ENCODE peak calls at places on chromosomes 4 and X, in nine cellular contexts. One of them, this sample, is unnamed.
A peak's percentile ranks its signal among the peaks of the same experiment; 100 is the strongest.

GRCh38 chrX:68511255-68511654 is 12.4 kb downstream of the YIPF6 start:
- DNase-seq in astrocyte: no peak
- DNase-seq in substantia nigra: peak; percentile 1
- DNase-seq in stimulated activated CD4-positive, alpha-beta T cell treated with anti-CD3 and anti-CD28 coated beads, Interleukin-15, amount 100 ng/mL, for 1 hour: no peak
- DNase-seq in nephron progenitor cell: peak; percentile 32
- DNase-seq in GM12865: peak; percentile 44
- DNase-seq in skeletal muscle cell: no peak
- DNase-seq in DMS 273 treated with DMSO at 0.1 percent for 48 hours: no peak
- DNase-seq in H4: peak; percentile 17
- DNase-seq in this sample: no peak

GRCh38 chr4:36004231-36004851 is 240.0 kb downstream of the ARAP2 start:
- DNase-seq in astrocyte: peak; percentile 6
- DNase-seq in substantia nigra: no peak
- DNase-seq in stimulated activated CD4-positive, alpha-beta T cell treated with anti-CD3 and anti-CD28 coated beads, Interleukin-15, amount 100 ng/mL, for 1 hour: no peak
- DNase-seq in nephron progenitor cell: no peak
- DNase-seq in GM12865: no peak
- DNase-seq in skeletal muscle cell: no peak
- DNase-seq in DMS 273 treated with DMSO at 0.1 percent for 48 hours: no peak
- DNase-seq in H4: no peak
- DNase-seq in this sample: no peak

GRCh38 chrX:31353095-31353494 is 281.3 kb upstream of the FTHL17 start:
- DNase-seq in astrocyte: peak; percentile 68
- DNase-seq in substantia nigra: no peak
- DNase-seq in stimulated activated CD4-positive, alpha-beta T cell treated with anti-CD3 and anti-CD28 coated beads, Interleukin-15, amount 100 ng/mL, for 1 hour: no peak
- DNase-seq in nephron progenitor cell: no peak
- DNase-seq in GM12865: peak; percentile 0
- DNase-seq in skeletal muscle cell: no peak
- DNase-seq in DMS 273 treated with DMSO at 0.1 percent for 48 hours: no peak
- DNase-seq in H4: peak; percentile 61
- DNase-seq in this sample: no peak

GRCh38 chr4:111628437-111628836 is 516.8 kb upstream of the FAM241A start:
- DNase-seq in astrocyte: peak; percentile 10
- DNase-seq in substantia nigra: no peak
- DNase-seq in stimulated activated CD4-positive, alpha-beta T cell treated with anti-CD3 and anti-CD28 coated beads, Interleukin-15, amount 100 ng/mL, for 1 hour: no peak
- DNase-seq in nephron progenitor cell: no peak
- DNase-seq in GM12865: no peak
- DNase-seq in skeletal muscle cell: no peak
- DNase-seq in DMS 273 treated with DMSO at 0.1 percent for 48 hours: no peak
- DNase-seq in H4: peak; percentile 18
- DNase-seq in this sample: no peak

GRCh38 chr4:70754990-70755688 is 33.4 kb downstream of the RUFY3 start:
- DNase-seq in astrocyte: no peak
- DNase-seq in substantia nigra: no peak
- DNase-seq in stimulated activated CD4-positive, alpha-beta T cell treated with anti-CD3 and anti-CD28 coated beads, Interleukin-15, amount 100 ng/mL, for 1 hour: no peak
- DNase-seq in nephron progenitor cell: no peak
- DNase-seq in GM12865: peak; percentile 29
- DNase-seq in skeletal muscle cell: no peak
- DNase-seq in DMS 273 treated with DMSO at 0.1 percent for 48 hours: no peak
- DNase-seq in H4: no peak
- DNase-seq in this sample: no peak

GRCh38 chrX:17375631-17376380 is 806 bp downstream of the NHS start:
- DNase-seq in astrocyte: no peak
- DNase-seq in substantia nigra: no peak
- DNase-seq in stimulated activated CD4-positive, alpha-beta T cell treated with anti-CD3 and anti-CD28 coated beads, Interleukin-15, amount 100 ng/mL, for 1 hour: no peak
- DNase-seq in nephron progenitor cell: peak; percentile 65
- DNase-seq in GM12865: no peak
- DNase-seq in skeletal muscle cell: no peak
- DNase-seq in DMS 273 treated with DMSO at 0.1 percent for 48 hours: no peak
- DNase-seq in H4: no peak
- DNase-seq in this sample: no peak

GRCh38 chrX:45154033-45154360 is 46.7 kb downstream of the DIPK2B start:
- DNase-seq in astrocyte: no peak
- DNase-seq in substantia nigra: no peak
- DNase-seq in stimulated activated CD4-positive, alpha-beta T cell treated with anti-CD3 and anti-CD28 coated beads, Interleukin-15, amount 100 ng/mL, for 1 hour: no peak
- DNase-seq in nephron progenitor cell: no peak
- DNase-seq in GM12865: no peak
- DNase-seq in skeletal muscle cell: no peak
- DNase-seq in DMS 273 treated with DMSO at 0.1 percent for 48 hours: no peak
- DNase-seq in H4: no peak
- DNase-seq in this sample: no peak

GRCh38 chr4:101321481-101322042 is 25.8 kb downstream of the PPP3CA start:
- DNase-seq in astrocyte: no peak
- DNase-seq in substantia nigra: no peak
- DNase-seq in stimulated activated CD4-positive, alpha-beta T cell treated with anti-CD3 and anti-CD28 coated beads, Interleukin-15, amount 100 ng/mL, for 1 hour: no peak
- DNase-seq in nephron progenitor cell: no peak
- DNase-seq in GM12865: no peak
- DNase-seq in skeletal muscle cell: no peak
- DNase-seq in DMS 273 treated with DMSO at 0.1 percent for 48 hours: no peak
- DNase-seq in H4: no peak
- DNase-seq in this sample: no peak

GRCh38 chrX:153727108-153727931 is 2.7 kb downstream of the ABCD1 start:
- DNase-seq in astrocyte: no peak
- DNase-seq in substantia nigra: peak; percentile 69
- DNase-seq in stimulated activated CD4-positive, alpha-beta T cell treated with anti-CD3 and anti-CD28 coated beads, Interleukin-15, amount 100 ng/mL, for 1 hour: no peak
- DNase-seq in nephron progenitor cell: no peak
- DNase-seq in GM12865: peak; percentile 18
- DNase-seq in skeletal muscle cell: no peak
- DNase-seq in DMS 273 treated with DMSO at 0.1 percent for 48 hours: no peak
- DNase-seq in H4: peak; percentile 16
- DNase-seq in this sample: peak; percentile 81

GRCh38 chr4:113961322-113961698 is 18.1 kb downstream of the ARSJ start:
- DNase-seq in astrocyte: peak; percentile 62
- DNase-seq in substantia nigra: no peak
- DNase-seq in stimulated activated CD4-positive, alpha-beta T cell treated with anti-CD3 and anti-CD28 coated beads, Interleukin-15, amount 100 ng/mL, for 1 hour: no peak
- DNase-seq in nephron progenitor cell: no peak
- DNase-seq in GM12865: no peak
- DNase-seq in skeletal muscle cell: peak; percentile 50
- DNase-seq in DMS 273 treated with DMSO at 0.1 percent for 48 hours: no peak
- DNase-seq in H4: peak; percentile 44
- DNase-seq in this sample: no peak

GRCh38 chr4:103272174-103272573 is 74.0 kb upstream of the CENPE start:
- DNase-seq in astrocyte: no peak
- DNase-seq in substantia nigra: no peak
- DNase-seq in stimulated activated CD4-positive, alpha-beta T cell treated with anti-CD3 and anti-CD28 coated beads, Interleukin-15, amount 100 ng/mL, for 1 hour: no peak
- DNase-seq in nephron progenitor cell: no peak
- DNase-seq in GM12865: no peak
- DNase-seq in skeletal muscle cell: no peak
- DNase-seq in DMS 273 treated with DMSO at 0.1 percent for 48 hours: no peak
- DNase-seq in H4: no peak
- DNase-seq in this sample: no peak

GRCh38 chr4:177339794-177340374 is 30.2 kb downstream of the NEIL3 start:
- DNase-seq in astrocyte: peak; percentile 17
- DNase-seq in substantia nigra: no peak
- DNase-seq in stimulated activated CD4-positive, alpha-beta T cell treated with anti-CD3 and anti-CD28 coated beads, Interleukin-15, amount 100 ng/mL, for 1 hour: no peak
- DNase-seq in nephron progenitor cell: no peak
- DNase-seq in GM12865: peak; percentile 43
- DNase-seq in skeletal muscle cell: no peak
- DNase-seq in DMS 273 treated with DMSO at 0.1 percent for 48 hours: no peak
- DNase-seq in H4: peak; percentile 33
- DNase-seq in this sample: no peak

GRCh38 chr4:86453044-86453501 is 93.2 kb upstream of the MAPK10 start:
- DNase-seq in astrocyte: peak; percentile 20
- DNase-seq in substantia nigra: peak; percentile 29
- DNase-seq in stimulated activated CD4-positive, alpha-beta T cell treated with anti-CD3 and anti-CD28 coated beads, Interleukin-15, amount 100 ng/mL, for 1 hour: no peak
- DNase-seq in nephron progenitor cell: no peak
- DNase-seq in GM12865: no peak
- DNase-seq in skeletal muscle cell: no peak
- DNase-seq in DMS 273 treated with DMSO at 0.1 percent for 48 hours: no peak
- DNase-seq in H4: peak; percentile 83
- DNase-seq in this sample: no peak

GRCh38 chr4:106530034-106530361 is 161.4 kb upstream of the GIMD1 start:
- DNase-seq in astrocyte: no peak
- DNase-seq in substantia nigra: no peak
- DNase-seq in stimulated activated CD4-positive, alpha-beta T cell treated with anti-CD3 and anti-CD28 coated beads, Interleukin-15, amount 100 ng/mL, for 1 hour: no peak
- DNase-seq in nephron progenitor cell: no peak
- DNase-seq in GM12865: no peak
- DNase-seq in skeletal muscle cell: no peak
- DNase-seq in DMS 273 treated with DMSO at 0.1 percent for 48 hours: no peak
- DNase-seq in H4: no peak
- DNase-seq in this sample: no peak

GRCh38 chrX:86021652-86022289 is 25.6 kb downstream of the CHM start:
- DNase-seq in astrocyte: no peak
- DNase-seq in substantia nigra: no peak
- DNase-seq in stimulated activated CD4-positive, alpha-beta T cell treated with anti-CD3 and anti-CD28 coated beads, Interleukin-15, amount 100 ng/mL, for 1 hour: no peak
- DNase-seq in nephron progenitor cell: no peak
- DNase-seq in GM12865: no peak
- DNase-seq in skeletal muscle cell: no peak
- DNase-seq in DMS 273 treated with DMSO at 0.1 percent for 48 hours: no peak
- DNase-seq in H4: no peak
- DNase-seq in this sample: no peak

GRCh38 chr4:78566834-78567501 is 15.4 kb downstream of the ANXA3 start:
- DNase-seq in astrocyte: peak; percentile 46
- DNase-seq in substantia nigra: no peak
- DNase-seq in stimulated activated CD4-positive, alpha-beta T cell treated with anti-CD3 and anti-CD28 coated beads, Interleukin-15, amount 100 ng/mL, for 1 hour: no peak
- DNase-seq in nephron progenitor cell: no peak
- DNase-seq in GM12865: peak; percentile 57
- DNase-seq in skeletal muscle cell: no peak
- DNase-seq in DMS 273 treated with DMSO at 0.1 percent for 48 hours: no peak
- DNase-seq in H4: no peak
- DNase-seq in this sample: no peak

GRCh38 chrX:39592776-39593175 is 505.0 kb downstream of the BCOR start:
- DNase-seq in astrocyte: peak; percentile 32
- DNase-seq in substantia nigra: no peak
- DNase-seq in stimulated activated CD4-positive, alpha-beta T cell treated with anti-CD3 and anti-CD28 coated beads, Interleukin-15, amount 100 ng/mL, for 1 hour: no peak
- DNase-seq in nephron progenitor cell: no peak
- DNase-seq in GM12865: no peak
- DNase-seq in skeletal muscle cell: no peak
- DNase-seq in DMS 273 treated with DMSO at 0.1 percent for 48 hours: no peak
- DNase-seq in H4: no peak
- DNase-seq in this sample: no peak

GRCh38 chr4:80710748-80711451 is 319.6 kb upstream of the BMP3 start:
- DNase-seq in astrocyte: no peak
- DNase-seq in substantia nigra: no peak
- DNase-seq in stimulated activated CD4-positive, alpha-beta T cell treated with anti-CD3 and anti-CD28 coated beads, Interleukin-15, amount 100 ng/mL, for 1 hour: no peak
- DNase-seq in nephron progenitor cell: no peak
- DNase-seq in GM12865: no peak
- DNase-seq in skeletal muscle cell: no peak
- DNase-seq in DMS 273 treated with DMSO at 0.1 percent for 48 hours: no peak
- DNase-seq in H4: no peak
- DNase-seq in this sample: no peak

GRCh38 chr4:153522800-153523089 is 56.6 kb downstream of the TMEM131L start:
- DNase-seq in astrocyte: no peak
- DNase-seq in substantia nigra: no peak
- DNase-seq in stimulated activated CD4-positive, alpha-beta T cell treated with anti-CD3 and anti-CD28 coated beads, Interleukin-15, amount 100 ng/mL, for 1 hour: peak; percentile 26
- DNase-seq in nephron progenitor cell: no peak
- DNase-seq in GM12865: peak; percentile 83
- DNase-seq in skeletal muscle cell: no peak
- DNase-seq in DMS 273 treated with DMSO at 0.1 percent for 48 hours: no peak
- DNase-seq in H4: no peak
- DNase-seq in this sample: no peak

GRCh38 chrX:1137531-1137930 is 74.9 kb downstream of the CRLF2 start:
- DNase-seq in astrocyte: no peak
- DNase-seq in substantia nigra: no peak
- DNase-seq in stimulated activated CD4-positive, alpha-beta T cell treated with anti-CD3 and anti-CD28 coated beads, Interleukin-15, amount 100 ng/mL, for 1 hour: no peak
- DNase-seq in nephron progenitor cell: no peak
- DNase-seq in GM12865: no peak
- DNase-seq in skeletal muscle cell: no peak
- DNase-seq in DMS 273 treated with DMSO at 0.1 percent for 48 hours: no peak
- DNase-seq in H4: no peak
- DNase-seq in this sample: no peak